ENCODE peak calls at places on chromosomes 6 and 20, in four cellular contexts. One of them, this sample, is unnamed.

GRCh38 chr6:150499882-150500312 is 99.8 kb upstream of the PLEKHG1 start:
- DNase-seq in GM12878: no peak
- DNase-seq in HEK293T: no peak
- DNase-seq in HepG2: no peak
- DNase-seq in this sample: no peak

GRCh38 chr6:122998403-122998965 is 2.4 kb downstream of the CLVS2 start:
- DNase-seq in GM12878: no peak
- DNase-seq in HEK293T: no peak
- DNase-seq in HepG2: no peak
- DNase-seq in this sample: no peak

GRCh38 chr20:21981607-21982344 is 276.3 kb downstream of the PAX1 start:
- DNase-seq in GM12878: no peak
- DNase-seq in HEK293T: no peak
- DNase-seq in HepG2: peak; percentile 65
- DNase-seq in this sample: no peak

GRCh38 chr6:12506211-12506610 is 210.4 kb upstream of the PHACTR1 start:
- DNase-seq in GM12878: no peak
- DNase-seq in HEK293T: no peak
- DNase-seq in HepG2: no peak
- DNase-seq in this sample: no peak

GRCh38 chr6:34496103-34496685 is 30.3 kb downstream of the PACSIN1 start:
- DNase-seq in GM12878: no peak
- DNase-seq in HEK293T: no peak
- DNase-seq in HepG2: no peak
- DNase-seq in this sample: no peak

GRCh38 chr6:30102701-30103629 is 9.9 kb downstream of the TRIM31 start:
- DNase-seq in GM12878: peak; percentile 24
- DNase-seq in HEK293T: peak; percentile 86
- DNase-seq in HepG2: peak; percentile 90
- DNase-seq in this sample: peak; percentile 88

GRCh38 chr20:25547999-25548398 is 37.3 kb downstream of the NINL start:
- DNase-seq in GM12878: no peak
- DNase-seq in HEK293T: no peak
- DNase-seq in HepG2: no peak
- DNase-seq in this sample: no peak

GRCh38 chr6:121319112-121319553 is 15.1 kb downstream of the TBC1D32 start:
- DNase-seq in GM12878: no peak
- DNase-seq in HEK293T: peak; percentile 35
- DNase-seq in HepG2: peak; percentile 41
- DNase-seq in this sample: peak; percentile 13

GRCh38 chr6:151070666-151071065 is 169.1 kb upstream of the AKAP12 start:
- DNase-seq in GM12878: no peak
- DNase-seq in HEK293T: no peak
- DNase-seq in HepG2: peak; percentile 34
- DNase-seq in this sample: no peak

GRCh38 chr6:16474834-16475781 is 236.7 kb downstream of the GMPR start:
- DNase-seq in GM12878: no peak
- DNase-seq in HEK293T: no peak
- DNase-seq in HepG2: no peak
- DNase-seq in this sample: no peak

GRCh38 chr6:79413562-79414002 is 123.6 kb downstream of the LCA5 start:
- DNase-seq in GM12878: no peak
- DNase-seq in HEK293T: no peak
- DNase-seq in HepG2: no peak
- DNase-seq in this sample: no peak
- TF ChIP-seq TARDBP in GM12878: no peak
- TF ChIP-seq TARDBP in HEK293T: no peak
- TF ChIP-seq TARDBP in HepG2: no peak
- TF ChIP-seq TARDBP in this sample: no peak

GRCh38 chr20:57482148-57482547 is 42.8 kb downstream of the CTCFL start:
- DNase-seq in GM12878: no peak
- DNase-seq in HEK293T: no peak
- DNase-seq in HepG2: no peak
- DNase-seq in this sample: no peak
- TF ChIP-seq TARDBP in GM12878: no peak
- TF ChIP-seq TARDBP in HEK293T: no peak
- TF ChIP-seq TARDBP in HepG2: no peak
- TF ChIP-seq TARDBP in this sample: no peak

GRCh38 chr6:41256383-41256782 is 28.2 kb downstream of the TREML4 start:
- DNase-seq in GM12878: peak; percentile 51
- DNase-seq in HEK293T: no peak
- DNase-seq in HepG2: no peak
- DNase-seq in this sample: no peak

GRCh38 chr6:41262401-41262800 is 24.1 kb downstream of the TREM1 start:
- DNase-seq in GM12878: no peak
- DNase-seq in HEK293T: no peak
- DNase-seq in HepG2: no peak
- DNase-seq in this sample: no peak

GRCh38 chr6:41258196-41258493 is 28.3 kb downstream of the TREM1 start:
- DNase-seq in GM12878: no peak
- DNase-seq in HEK293T: no peak
- DNase-seq in HepG2: no peak
- DNase-seq in this sample: no peak

GRCh38 chr6:41255638-41256246 is 27.6 kb downstream of the TREML4 start:
- DNase-seq in GM12878: no peak
- DNase-seq in HEK293T: no peak
- DNase-seq in HepG2: no peak
- DNase-seq in this sample: no peak

GRCh38 chr6:41257369-41258195 is 28.9 kb downstream of the TREM1 start:
- DNase-seq in GM12878: no peak
- DNase-seq in HEK293T: peak; percentile 29
- DNase-seq in HepG2: no peak
- DNase-seq in this sample: no peak
- TF ChIP-seq TARDBP in GM12878: no peak
- TF ChIP-seq TARDBP in HEK293T: no peak
- TF ChIP-seq TARDBP in HepG2: no peak
- TF ChIP-seq TARDBP in this sample: no peak

DNA sequence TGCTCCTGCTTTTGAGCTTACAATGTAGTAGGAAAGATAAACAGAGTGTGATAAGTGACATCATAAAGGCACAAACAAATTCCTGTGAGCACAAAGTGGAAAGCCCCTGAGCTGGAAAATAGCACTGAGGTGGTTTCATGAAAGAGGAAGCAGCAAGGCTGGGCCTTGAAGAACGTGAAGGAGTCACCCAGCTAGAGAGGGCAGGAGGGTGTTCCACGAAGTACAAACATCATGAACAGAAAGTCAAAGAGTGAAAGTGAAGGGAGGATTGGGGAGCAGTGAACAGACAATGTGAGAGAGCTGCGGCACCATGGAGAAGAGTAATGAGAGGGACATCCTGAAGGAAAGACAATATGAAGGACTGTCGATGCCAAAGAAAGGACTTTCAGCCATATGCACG is 543.6 kb downstream of the CD83 start:
- DNase-seq in GM12878: peak; percentile 47
- DNase-seq in HEK293T: no peak
- DNase-seq in HepG2: no peak
- DNase-seq in this sample: no peak
- TF ChIP-seq TARDBP in GM12878: no peak
- TF ChIP-seq TARDBP in HEK293T: no peak
- TF ChIP-seq TARDBP in HepG2: no peak
- TF ChIP-seq TARDBP in this sample: no peak

GRCh38 chr6:155030148-155030720 is 35.1 kb downstream of the TIAM2 start:
- DNase-seq in GM12878: no peak
- DNase-seq in HEK293T: no peak
- DNase-seq in HepG2: no peak
- DNase-seq in this sample: no peak
- TF ChIP-seq TARDBP in GM12878: no peak
- TF ChIP-seq TARDBP in HEK293T: no peak
- TF ChIP-seq TARDBP in HepG2: no peak
- TF ChIP-seq TARDBP in this sample: no peak

GRCh38 chr6:169965657-169966311 is 214.4 kb downstream of the ERMARD start:
- DNase-seq in GM12878: no peak
- DNase-seq in HEK293T: no peak
- DNase-seq in HepG2: no peak
- DNase-seq in this sample: no peak
- TF ChIP-seq TARDBP in GM12878: no peak
- TF ChIP-seq TARDBP in HEK293T: no peak
- TF ChIP-seq TARDBP in HepG2: no peak
- TF ChIP-seq TARDBP in this sample: no peak

DNA sequence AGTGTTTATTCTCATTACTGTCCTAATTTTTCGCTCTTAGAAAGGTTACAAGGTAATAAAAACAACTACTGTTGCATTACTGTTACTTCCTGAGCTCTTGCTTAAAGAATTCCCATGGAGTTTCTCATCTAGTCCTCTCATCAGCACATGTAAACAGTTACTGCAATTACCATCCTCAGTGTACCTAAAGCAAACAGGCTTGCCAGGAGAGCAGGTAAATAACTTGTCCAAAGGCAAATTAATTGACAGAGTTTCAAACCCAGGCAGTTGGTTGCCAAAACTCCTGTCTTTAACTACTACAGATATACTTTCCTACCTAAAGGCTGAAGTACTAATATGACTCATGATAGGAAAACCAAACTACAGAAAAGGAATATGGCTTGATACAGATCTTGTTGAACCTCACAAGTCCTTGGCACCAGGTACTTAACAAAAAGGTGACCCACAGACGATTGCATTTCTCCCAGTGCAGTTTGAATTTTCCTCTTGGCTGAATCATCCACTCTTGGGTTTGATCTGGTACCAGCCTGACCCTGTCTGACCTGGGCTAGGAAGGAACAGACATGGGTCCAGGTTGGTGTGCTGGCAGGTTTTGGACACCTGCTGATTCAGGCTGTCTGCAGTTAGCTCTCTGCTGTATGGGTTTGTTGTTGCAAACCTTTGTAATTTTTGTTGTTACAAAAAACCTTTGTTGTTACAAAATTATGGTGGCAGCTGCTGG is 153.0 kb downstream of the CFAP61 start:
- DNase-seq in GM12878: no peak
- DNase-seq in HEK293T: no peak
- DNase-seq in HepG2: no peak
- DNase-seq in this sample: no peak
- TF ChIP-seq TARDBP in GM12878: no peak
- TF ChIP-seq TARDBP in HEK293T: no peak
- TF ChIP-seq TARDBP in HepG2: no peak
- TF ChIP-seq TARDBP in this sample: no peak